ENCODE peak calls at places on chromosomes 2 and 18, in five cellular contexts. B is Calu3, S is GM10248, M is coronary artery, L is nephron progenitor cell. C is an unnamed sample.

GRCh38 chr18:6521804-6522418 is 107.2 kb upstream of the L3MBTL4 start:
- DNase-seq in B (peak), S (peak), M (no peak), L (peak), C (peak)

GRCh38 chr18:22169889-22170420 is 566 bp downstream of the GATA6 start:
- DNase-seq in B (no peak), S (no peak), M (no peak), L (peak), C (peak)

GRCh38 chr2:29110916-29111315 is 4.3 kb upstream of the CLIP4 start:
- DNase-seq in B (peak), S (peak), M (no peak), L (no peak), C (peak)

GRCh38 chr2:151334082-151334815 is 23.1 kb upstream of the TNFAIP6 start:
- DNase-seq in B (peak), S (no peak), M (no peak), L (no peak), C (no peak)

GRCh38 chr2:119112770-119113488 is 45.6 kb downstream of the C1QL2 start:
- DNase-seq in B (no peak), S (no peak), M (no peak), L (no peak), C (no peak)

GRCh38 chr2:73099486-73099885 is 13.3 kb downstream of the RAB11FIP5 start:
- DNase-seq in B (no peak), S (no peak), M (no peak), L (no peak), C (no peak)

GRCh38 chr2:77054938-77055337 is 467.2 kb downstream of the LRRTM4 start:
- DNase-seq in B (no peak), S (no peak), M (no peak), L (peak), C (no peak)

GRCh38 chr2:75432761-75433361 is 127.9 kb downstream of the EVA1A start:
- DNase-seq in B (no peak), S (peak), M (no peak), L (no peak), C (peak)

GRCh38 chr18:939167-939566 is 34.5 kb downstream of the ADCYAP1 start:
- DNase-seq in B (no peak), S (no peak), M (no peak), L (no peak), C (no peak)

GRCh38 chr18:13531681-13532325 is 194.6 kb downstream of the FAM210A start:
- DNase-seq in B (no peak), S (no peak), M (no peak), L (no peak), C (no peak)

GRCh38 chr18:76972241-76972640 is 149.9 kb downstream of the ZNF236 start:
- DNase-seq in B (no peak), S (no peak), M (peak), L (no peak), C (no peak)

GRCh38 chr18:79560042-79560860 is 119.4 kb upstream of the CTDP1 start:
- DNase-seq in B (no peak), S (no peak), M (no peak), L (no peak), C (no peak)

GRCh38 chr2:98615481-98615880 is 7.1 kb downstream of the UNC50 start:
- DNase-seq in B (no peak), S (no peak), M (no peak), L (no peak), C (no peak)

GRCh38 chr2:29011650-29012060 is 30.6 kb downstream of the TOGARAM2 start:
- DNase-seq in B (no peak), S (no peak), M (no peak), L (no peak), C (no peak)

GRCh38 chr2:197414039-197414438 is 20.8 kb downstream of the SF3B1 start:
- DNase-seq in B (no peak), S (no peak), M (no peak), L (no peak), C (no peak)

GRCh38 chr2:46847185-46847710 is 68.4 kb downstream of the MCFD2 start:
- DNase-seq in B (peak), S (no peak), M (peak), L (no peak), C (no peak)

GRCh38 chr18:52150050-52150449 is 189.9 kb upstream of the DCC start:
- DNase-seq in B (no peak), S (no peak), M (no peak), L (no peak), C (no peak)

GRCh38 chr2:175195012-175195411 is 13.5 kb upstream of the ATP5MC3 start:
- DNase-seq in B (no peak), S (no peak), M (no peak), L (no peak), C (no peak)

GRCh38 chr2:111072220-111072871 is 48.4 kb upstream of the BCL2L11 start:
- DNase-seq in B (no peak), S (no peak), M (no peak), L (no peak), C (no peak)

GRCh38 chr2:45382744-45383143 is 228.3 kb downstream of the SRBD1 start:
- DNase-seq in B (no peak), S (no peak), M (no peak), L (no peak), C (no peak)

GRCh38 chr2:219002395-219003266 is 9.4 kb upstream of the CRYBA2 start:
- DNase-seq in B (peak), S (peak), M (no peak), L (peak), C (peak)

GRCh38 chr2:795245-796041 is 118.2 kb upstream of the TMEM18 start:
- DNase-seq in B (no peak), S (no peak), M (no peak), L (peak), C (no peak)

GRCh38 chr18:21978546-21979170 is 190.7 kb upstream of the GATA6 start:
- DNase-seq in B (no peak), S (no peak), M (no peak), L (no peak), C (no peak)

GRCh38 chr18:9535430-9535972 is 60.2 kb downstream of the RALBP1 start:
- DNase-seq in B (no peak), S (no peak), M (peak), L (no peak), C (no peak)

GRCh38 chr18:51660316-51660715 is 462.8 kb upstream of the MEX3C start:
- DNase-seq in B (no peak), S (no peak), M (no peak), L (no peak), C (no peak)

GRCh38 chr2:121695179-121695451 is 41.6 kb downstream of the NIFK start:
- DNase-seq in B (no peak), S (no peak), M (no peak), L (no peak), C (no peak)

GRCh38 chr2:37196320-37197195 is at the start of gene CEBPZOS:
- DNase-seq in B (peak), S (peak), M (peak), L (no peak), C (peak)

GRCh38 chr2:72211777-72212515 is 64.3 kb upstream of the CYP26B1 start:
- DNase-seq in B (no peak), S (no peak), M (no peak), L (no peak), C (no peak)

GRCh38 chr18:61984293-61984692 is 91.5 kb upstream of the RNF152 start:
- DNase-seq in B (no peak), S (no peak), M (no peak), L (no peak), C (no peak)

GRCh38 chr2:44016282-44016681 is 20.5 kb upstream of the LRPPRC start:
- DNase-seq in B (peak), S (peak), M (no peak), L (peak), C (peak)

GRCh38 chr2:75481041-75481836 is 79.5 kb downstream of the EVA1A start:
- DNase-seq in B (no peak), S (no peak), M (no peak), L (no peak), C (no peak)

GRCh38 chr2:64338107-64338506 is 115.9 kb upstream of the LGALSL start:
- DNase-seq in B (no peak), S (no peak), M (no peak), L (no peak), C (no peak)

GRCh38 chr2:64337314-64337713 is 116.6 kb upstream of the LGALSL start:
- DNase-seq in B (no peak), S (no peak), M (no peak), L (no peak), C (no peak)

GRCh38 chr2:64332300-64332699 is 121.7 kb upstream of the LGALSL start:
- DNase-seq in B (no peak), S (no peak), M (no peak), L (no peak), C (no peak)

GRCh38 chr2:64338910-64339500 is 115.0 kb upstream of the LGALSL start:
- DNase-seq in B (no peak), S (no peak), M (peak), L (no peak), C (no peak)

DNA sequence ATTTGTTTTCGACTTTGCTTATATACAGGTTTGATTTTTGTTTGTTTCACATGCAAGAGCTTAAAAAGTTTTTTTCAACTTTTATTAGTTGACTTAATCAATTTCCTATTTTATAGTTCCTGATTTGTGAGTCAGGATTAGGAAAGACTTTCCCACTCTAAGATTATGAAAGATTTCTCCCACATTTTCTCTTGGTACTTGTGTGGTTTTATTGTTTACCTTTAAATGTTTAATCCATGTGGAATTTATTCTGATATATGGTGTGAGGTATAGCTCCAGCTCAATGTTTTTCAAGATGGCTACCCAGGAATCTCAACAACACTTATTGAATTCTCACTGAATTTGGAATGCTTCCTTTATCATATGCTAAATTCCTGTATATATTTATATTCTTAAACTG is 117.8 kb upstream of the LGALSL start:
- DNase-seq in B (no peak), S (no peak), M (no peak), L (no peak), C (no peak)
- TF ChIP-seq CTCF in B (no peak), S (no peak), M (no peak), L (no peak), C (no peak)

GRCh38 chr2:105782123-105782522 is 37.4 kb downstream of the NCK2 start:
- DNase-seq in B (no peak), S (no peak), M (no peak), L (no peak), C (no peak)
- TF ChIP-seq CTCF in B (no peak), S (no peak), M (no peak), L (no peak), C (no peak)

DNA sequence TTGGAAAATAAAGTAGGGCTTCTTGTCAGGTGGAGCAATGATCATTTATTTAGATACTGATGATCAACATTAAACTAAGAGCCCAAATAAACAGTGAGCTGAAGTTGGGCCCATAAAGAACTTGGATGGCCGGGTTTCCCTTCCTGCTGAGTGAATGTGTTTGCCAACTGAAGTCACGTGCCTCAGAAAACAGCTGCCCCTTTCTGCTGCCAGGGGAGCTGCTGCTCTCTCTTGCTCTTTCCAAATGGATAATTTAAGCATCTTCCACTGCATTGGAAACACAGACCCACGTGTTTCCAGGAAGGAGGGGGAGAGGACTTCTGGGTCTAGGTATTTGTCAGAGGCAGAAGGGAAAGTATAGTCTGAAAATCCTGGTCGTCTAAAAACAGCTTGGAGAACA is 22.9 kb upstream of the NCKAP5 start:
- DNase-seq in B (no peak), S (no peak), M (no peak), L (no peak), C (no peak)
- TF ChIP-seq CTCF in B (no peak), S (no peak), M (no peak), L (no peak), C (no peak)

GRCh38 chr2:8803658-8804379 is 33.6 kb downstream of the KIDINS220 start:
- DNase-seq in B (peak), S (peak), M (no peak), L (no peak), C (peak)
- TF ChIP-seq CTCF in B (no peak), S (peak), M (no peak), L (no peak), C (no peak)

GRCh38 chr2:109280804-109281203 is 151.8 kb downstream of the SH3RF3 start:
- DNase-seq in B (no peak), S (no peak), M (no peak), L (no peak), C (no peak)
- TF ChIP-seq CTCF in B (no peak), S (no peak), M (no peak), L (no peak), C (no peak)

GRCh38 chr2:4420032-4420431 is 716.7 kb downstream of the DCDC2C start:
- DNase-seq in B (no peak), S (no peak), M (no peak), L (no peak), C (no peak)
- TF ChIP-seq CTCF in B (no peak), S (no peak), M (no peak), L (no peak), C (no peak)

GRCh38 chr2:222105046-222105445 is 193.8 kb downstream of the PAX3 start:
- DNase-seq in B (no peak), S (no peak), M (no peak), L (no peak), C (no peak)
- TF ChIP-seq CTCF in B (no peak), S (no peak), M (no peak), L (no peak), C (no peak)

GRCh38 chr2:158207354-158207753 is 105.7 kb downstream of the UPP2 start:
- DNase-seq in B (no peak), S (no peak), M (no peak), L (no peak), C (no peak)
- TF ChIP-seq CTCF in B (no peak), S (no peak), M (no peak), L (no peak), C (no peak)

GRCh38 chr2:232983669-232983991 is 29.4 kb downstream of the NGEF start:
- DNase-seq in B (no peak), S (no peak), M (no peak), L (no peak), C (no peak)

GRCh38 chr2:232980683-232981082 is 32.4 kb downstream of the NGEF start:
- DNase-seq in B (no peak), S (no peak), M (peak), L (no peak), C (no peak)

GRCh38 chr2:232982926-232983668 is 30.0 kb downstream of the NGEF start:
- DNase-seq in B (no peak), S (no peak), M (no peak), L (no peak), C (no peak)

GRCh38 chr2:232981356-232981755 is 31.7 kb downstream of the NGEF start:
- DNase-seq in B (peak), S (no peak), M (no peak), L (no peak), C (no peak)

GRCh38 chr2:232981767-232982360 is 31.2 kb downstream of the NGEF start:
- DNase-seq in B (no peak), S (no peak), M (peak), L (no peak), C (no peak)
- TF ChIP-seq CTCF in B (no peak), S (no peak), M (no peak), L (no peak), C (no peak)

GRCh38 chr2:240322991-240323390 is 112.5 kb upstream of the GPC1 start:
- DNase-seq in B (no peak), S (no peak), M (no peak), L (no peak), C (no peak)

GRCh38 chr2:240324312-240325005 is 111.0 kb upstream of the GPC1 start:
- DNase-seq in B (no peak), S (no peak), M (peak), L (no peak), C (no peak)

GRCh38 chr2:240320561-240321091 is 114.8 kb upstream of the GPC1 start:
- DNase-seq in B (no peak), S (no peak), M (peak), L (no peak), C (no peak)

GRCh38 chr2:240323601-240324291 is 111.7 kb upstream of the GPC1 start:
- DNase-seq in B (no peak), S (no peak), M (peak), L (no peak), C (no peak)

GRCh38 chr2:240322231-240322955 is 113.1 kb upstream of the GPC1 start:
- DNase-seq in B (no peak), S (no peak), M (peak), L (no peak), C (no peak)
- TF ChIP-seq CTCF in B (no peak), S (no peak), M (no peak), L (no peak), C (no peak)